ENCODE peak calls at places on chromosome 14, in six cellular contexts. One of them, this sample, is unnamed.

GRCh38 chr14:79583738-79584405 is 627.4 kb downstream of the DIO2 start:
- DNase-seq in coronary artery: no peak
- DNase-seq in fibroblast of lung: peak; percentile 78
- DNase-seq in epithelial cell of proximal tubule: no peak
- DNase-seq in keratinocyte: no peak
- DNase-seq in H1: no peak
- DNase-seq in this sample: peak; percentile 48

GRCh38 chr14:101953151-101953550 is 11.2 kb upstream of the DYNC1H1 start:
- DNase-seq in keratinocyte: no peak
- DNase-seq in coronary artery: no peak
- DNase-seq in epithelial cell of proximal tubule: no peak
- DNase-seq in fibroblast of lung: no peak
- DNase-seq in H1: no peak
- DNase-seq in this sample: no peak

GRCh38 chr14:65560340-65561027 is 148.0 kb downstream of the FUT8 start:
- DNase-seq in fibroblast of lung: no peak
- DNase-seq in epithelial cell of proximal tubule: no peak
- DNase-seq in coronary artery: no peak
- DNase-seq in H1: no peak
- DNase-seq in keratinocyte: no peak
- DNase-seq in this sample: peak; percentile 3

GRCh38 chr14:101462726-101463565 is 98.3 kb upstream of the DIO3 start:
- DNase-seq in coronary artery: peak; percentile 40
- DNase-seq in keratinocyte: no peak
- DNase-seq in epithelial cell of proximal tubule: no peak
- DNase-seq in H1: no peak
- DNase-seq in fibroblast of lung: no peak
- DNase-seq in this sample: no peak

GRCh38 chr14:85421166-85421877 is 108.6 kb upstream of the FLRT2 start:
- DNase-seq in keratinocyte: peak; percentile 88
- DNase-seq in H1: no peak
- DNase-seq in coronary artery: no peak
- DNase-seq in fibroblast of lung: peak; percentile 88
- DNase-seq in epithelial cell of proximal tubule: no peak
- DNase-seq in this sample: peak; percentile 39

GRCh38 chr14:85122690-85123089 is 407.3 kb upstream of the FLRT2 start:
- DNase-seq in epithelial cell of proximal tubule: no peak
- DNase-seq in fibroblast of lung: peak; percentile 86
- DNase-seq in keratinocyte: no peak
- DNase-seq in H1: no peak
- DNase-seq in coronary artery: no peak
- DNase-seq in this sample: peak; percentile 25

GRCh38 chr14:23061995-23062394 is 4.7 kb upstream of the CDH24 start:
- DNase-seq in fibroblast of lung: peak; percentile 95
- DNase-seq in coronary artery: peak; percentile 82
- DNase-seq in H1: no peak
- DNase-seq in keratinocyte: no peak
- DNase-seq in epithelial cell of proximal tubule: peak; percentile 71
- DNase-seq in this sample: peak; percentile 76

GRCh38 chr14:69483765-69484443 is 624 bp upstream of the PLEKHD1 start:
- DNase-seq in epithelial cell of proximal tubule: no peak
- DNase-seq in coronary artery: no peak
- DNase-seq in fibroblast of lung: peak; percentile 14
- DNase-seq in H1: no peak
- DNase-seq in keratinocyte: no peak
- DNase-seq in this sample: no peak

GRCh38 chr14:32939254-32940065 is 781 bp downstream of the NPAS3 start:
- DNase-seq in coronary artery: no peak
- DNase-seq in keratinocyte: no peak
- DNase-seq in H1: peak; percentile 72
- DNase-seq in fibroblast of lung: peak; percentile 54
- DNase-seq in epithelial cell of proximal tubule: no peak
- DNase-seq in this sample: no peak

GRCh38 chr14:70018246-70018645 is 139.0 kb downstream of the SMOC1 start:
- DNase-seq in H1: no peak
- DNase-seq in coronary artery: no peak
- DNase-seq in epithelial cell of proximal tubule: no peak
- DNase-seq in fibroblast of lung: no peak
- DNase-seq in keratinocyte: no peak
- DNase-seq in this sample: no peak

GRCh38 chr14:76901171-76902055 is 75.2 kb downstream of the LRRC74A start:
- DNase-seq in fibroblast of lung: peak; percentile 55
- DNase-seq in epithelial cell of proximal tubule: no peak
- DNase-seq in coronary artery: no peak
- DNase-seq in keratinocyte: no peak
- DNase-seq in H1: no peak
- DNase-seq in this sample: peak; percentile 79

GRCh38 chr14:32940711-32941667 is 2.3 kb downstream of the NPAS3 start:
- DNase-seq in H1: no peak
- DNase-seq in keratinocyte: no peak
- DNase-seq in epithelial cell of proximal tubule: no peak
- DNase-seq in fibroblast of lung: no peak
- DNase-seq in coronary artery: no peak
- DNase-seq in this sample: no peak

GRCh38 chr14:21075719-21076437 is 5.8 kb downstream of the ARHGEF40 start:
- DNase-seq in fibroblast of lung: no peak
- DNase-seq in epithelial cell of proximal tubule: no peak
- DNase-seq in coronary artery: no peak
- DNase-seq in keratinocyte: no peak
- DNase-seq in H1: no peak
- DNase-seq in this sample: no peak

GRCh38 chr14:67517083-67517482 is 16.0 kb upstream of the PLEKHH1 start:
- DNase-seq in keratinocyte: no peak
- DNase-seq in H1: peak; percentile 53
- DNase-seq in fibroblast of lung: no peak
- DNase-seq in coronary artery: no peak
- DNase-seq in epithelial cell of proximal tubule: no peak
- DNase-seq in this sample: no peak

GRCh38 chr14:36424478-36425102 is 95.4 kb downstream of the NKX2-1 start:
- DNase-seq in keratinocyte: no peak
- DNase-seq in epithelial cell of proximal tubule: no peak
- DNase-seq in coronary artery: no peak
- DNase-seq in fibroblast of lung: no peak
- DNase-seq in H1: no peak
- DNase-seq in this sample: no peak

GRCh38 chr14:85332401-85332800 is 197.5 kb upstream of the FLRT2 start:
- DNase-seq in fibroblast of lung: no peak
- DNase-seq in H1: no peak
- DNase-seq in coronary artery: no peak
- DNase-seq in epithelial cell of proximal tubule: no peak
- DNase-seq in keratinocyte: peak; percentile 35
- DNase-seq in this sample: no peak

GRCh38 chr14:67385618-67386017 is 25.5 kb downstream of the EIF2S1 start:
- DNase-seq in fibroblast of lung: no peak
- DNase-seq in epithelial cell of proximal tubule: no peak
- DNase-seq in coronary artery: no peak
- DNase-seq in H1: no peak
- DNase-seq in keratinocyte: no peak
- DNase-seq in this sample: no peak

DNA sequence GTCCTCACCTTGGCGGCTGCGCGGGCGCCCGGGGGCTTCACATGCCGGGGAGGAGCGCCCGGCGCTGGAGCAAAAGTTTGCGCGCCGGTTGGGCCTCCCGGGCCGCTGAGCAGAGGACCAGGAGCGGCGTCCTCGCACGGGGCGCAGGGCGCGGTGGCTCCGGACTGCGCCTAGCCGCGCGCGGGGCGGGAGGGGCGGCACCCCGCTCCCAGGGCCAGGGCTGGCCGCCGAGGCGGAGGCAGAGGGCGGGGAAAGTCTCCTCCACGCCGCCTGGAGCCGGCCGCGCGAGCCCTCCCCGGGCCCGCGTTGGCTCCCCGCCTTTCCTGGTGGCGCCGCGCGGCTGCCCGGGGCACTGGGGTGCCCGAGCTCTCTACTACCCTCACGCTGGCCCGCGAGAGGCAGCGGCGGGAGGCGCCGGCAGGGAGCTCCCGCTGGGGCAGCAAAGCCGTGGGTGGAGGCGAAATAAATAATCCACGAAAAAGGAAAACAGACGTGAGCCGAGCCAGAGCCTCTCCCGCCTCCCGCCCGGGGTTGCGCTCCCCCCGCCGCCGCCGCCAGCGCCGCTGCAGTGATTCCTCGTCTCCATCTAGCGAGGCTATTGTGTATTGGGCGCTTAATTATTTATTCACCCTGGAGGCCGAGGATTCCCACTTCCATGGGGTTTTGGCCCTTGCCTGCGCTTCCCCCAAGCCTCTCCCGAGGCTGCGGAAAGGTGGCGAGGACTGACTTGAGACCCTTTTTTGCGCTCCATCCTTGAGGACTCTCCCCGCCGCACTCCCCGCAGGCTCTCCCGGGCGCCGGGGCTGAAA is 476 bp upstream of the PRIMA1 start:
- DNase-seq in coronary artery: no peak
- DNase-seq in H1: peak; percentile 74
- DNase-seq in fibroblast of lung: no peak
- DNase-seq in keratinocyte: no peak
- DNase-seq in epithelial cell of proximal tubule: no peak
- DNase-seq in this sample: no peak
- H3K4me3 ChIP-seq in coronary artery: peak overlapping the region; percentile 78
- H3K4me3 ChIP-seq in H1: peak overlapping the region; percentile 72
- H3K4me3 ChIP-seq in fibroblast of lung: no peak overlapping the region
- H3K4me3 ChIP-seq in keratinocyte: peak overlapping the region; percentile 55
- H3K4me3 ChIP-seq in epithelial cell of proximal tubule: no peak overlapping the region
- H3K4me3 ChIP-seq in this sample: no peak overlapping the region

DNA sequence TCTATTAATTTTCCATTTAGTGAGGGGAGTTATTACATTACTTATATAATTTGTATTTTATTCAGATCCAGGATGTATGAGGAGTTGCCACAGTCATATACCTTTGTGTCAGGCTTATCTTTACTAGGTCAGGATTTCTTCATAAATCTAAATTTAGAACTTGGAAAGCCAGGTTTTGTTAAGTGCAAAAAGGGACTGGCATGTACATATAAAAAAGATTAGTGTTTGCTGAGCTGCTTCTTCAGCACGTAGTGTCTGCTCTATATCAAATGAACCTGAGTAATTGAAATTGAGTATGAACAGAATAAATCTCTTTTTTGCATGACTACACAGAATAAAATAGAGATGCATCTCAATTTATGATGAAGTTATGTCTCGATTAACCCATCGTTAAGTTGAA is 157.4 kb downstream of the NUBPL start:
- DNase-seq in keratinocyte: no peak
- DNase-seq in coronary artery: no peak
- DNase-seq in epithelial cell of proximal tubule: no peak
- DNase-seq in H1: no peak
- DNase-seq in fibroblast of lung: no peak
- DNase-seq in this sample: no peak
- H3K4me3 ChIP-seq in keratinocyte: no peak overlapping the region
- H3K4me3 ChIP-seq in coronary artery: no peak overlapping the region
- H3K4me3 ChIP-seq in epithelial cell of proximal tubule: no peak overlapping the region
- H3K4me3 ChIP-seq in H1: no peak overlapping the region
- H3K4me3 ChIP-seq in fibroblast of lung: no peak overlapping the region
- H3K4me3 ChIP-seq in this sample: no peak overlapping the region

GRCh38 chr14:58716706-58717105 is 78.9 kb downstream of the DACT1 start:
- DNase-seq in coronary artery: no peak
- DNase-seq in fibroblast of lung: peak; percentile 31
- DNase-seq in epithelial cell of proximal tubule: no peak
- DNase-seq in keratinocyte: no peak
- DNase-seq in H1: no peak
- DNase-seq in this sample: no peak
- H3K4me3 ChIP-seq in coronary artery: peak overlapping the region; percentile 27
- H3K4me3 ChIP-seq in fibroblast of lung: no peak overlapping the region
- H3K4me3 ChIP-seq in epithelial cell of proximal tubule: no peak overlapping the region
- H3K4me3 ChIP-seq in keratinocyte: no peak overlapping the region
- H3K4me3 ChIP-seq in H1: no peak overlapping the region
- H3K4me3 ChIP-seq in this sample: no peak overlapping the region

DNA sequence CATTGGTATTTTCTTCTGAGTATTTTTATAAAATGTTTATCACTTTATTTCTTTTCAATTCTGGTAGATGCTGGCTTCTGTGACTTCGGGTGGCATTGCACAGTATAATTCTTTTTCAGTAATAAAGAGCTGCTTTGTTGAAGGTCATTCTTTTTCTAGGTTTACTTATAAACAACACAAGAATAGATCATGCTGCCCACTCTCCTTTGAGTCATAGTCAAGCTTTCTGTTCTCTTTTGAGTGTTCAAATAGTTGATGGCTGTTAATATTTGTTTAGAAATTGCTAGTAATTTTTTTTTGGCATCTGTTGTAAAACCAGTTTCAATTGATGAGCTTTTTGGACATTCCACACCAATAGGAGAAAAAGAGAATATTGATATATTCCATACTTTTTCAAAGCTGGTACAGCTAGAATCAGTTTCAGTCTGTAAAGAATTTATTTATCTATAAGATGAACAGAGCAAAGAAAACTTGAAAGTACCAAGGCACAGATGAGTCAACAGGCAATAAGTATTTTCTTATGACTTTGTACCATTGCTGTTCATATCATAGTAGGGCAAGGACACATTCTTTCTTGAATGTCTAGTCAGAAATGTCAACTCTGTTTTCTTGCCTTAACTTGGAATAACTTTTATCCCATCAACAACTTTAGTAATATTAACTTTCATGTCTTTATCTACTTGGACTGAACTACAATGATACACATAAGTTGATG is 513.0 kb upstream of the SEL1L start:
- DNase-seq in H1: no peak
- DNase-seq in keratinocyte: no peak
- DNase-seq in fibroblast of lung: no peak
- DNase-seq in coronary artery: no peak
- DNase-seq in epithelial cell of proximal tubule: no peak
- DNase-seq in this sample: no peak
- H3K4me3 ChIP-seq in H1: no peak overlapping the region
- H3K4me3 ChIP-seq in keratinocyte: no peak overlapping the region
- H3K4me3 ChIP-seq in fibroblast of lung: no peak overlapping the region
- H3K4me3 ChIP-seq in coronary artery: no peak overlapping the region
- H3K4me3 ChIP-seq in epithelial cell of proximal tubule: no peak overlapping the region
- H3K4me3 ChIP-seq in this sample: no peak overlapping the region

GRCh38 chr14:92323916-92324818 is 1.2 kb downstream of the SLC24A4 start:
- DNase-seq in coronary artery: no peak
- DNase-seq in keratinocyte: no peak
- DNase-seq in fibroblast of lung: no peak
- DNase-seq in H1: peak; percentile 69
- DNase-seq in epithelial cell of proximal tubule: no peak
- DNase-seq in this sample: no peak
- H3K4me3 ChIP-seq in coronary artery: peak overlapping the region; percentile 74
- H3K4me3 ChIP-seq in keratinocyte: no peak overlapping the region
- H3K4me3 ChIP-seq in fibroblast of lung: no peak overlapping the region
- H3K4me3 ChIP-seq in H1: peak overlapping the region; percentile 50
- H3K4me3 ChIP-seq in epithelial cell of proximal tubule: no peak overlapping the region
- H3K4me3 ChIP-seq in this sample: no peak overlapping the region

DNA sequence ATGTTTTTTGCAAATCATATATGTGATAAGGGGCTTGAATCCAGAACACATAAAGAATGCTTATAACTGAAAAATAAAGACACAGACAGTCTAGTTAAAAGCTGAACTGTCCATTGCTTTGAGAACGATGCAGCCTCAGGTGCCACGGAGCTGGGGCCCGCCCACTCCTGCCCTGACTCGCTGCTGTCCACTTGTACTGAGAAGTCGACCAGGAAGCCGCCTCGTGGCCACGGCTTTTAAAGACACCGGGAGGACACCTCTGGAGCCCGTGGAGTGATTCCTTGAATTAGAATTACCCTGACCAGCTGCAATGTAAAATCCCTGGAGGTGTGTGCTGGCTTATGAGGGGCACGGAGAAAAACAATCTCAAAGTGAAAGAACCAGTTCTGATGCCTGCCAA is 23.9 kb upstream of the TEX22 start:
- DNase-seq in H1: no peak
- DNase-seq in coronary artery: no peak
- DNase-seq in fibroblast of lung: no peak
- DNase-seq in epithelial cell of proximal tubule: no peak
- DNase-seq in keratinocyte: no peak
- DNase-seq in this sample: no peak
- H3K4me3 ChIP-seq in H1: no peak overlapping the region
- H3K4me3 ChIP-seq in coronary artery: no peak overlapping the region
- H3K4me3 ChIP-seq in fibroblast of lung: no peak overlapping the region
- H3K4me3 ChIP-seq in epithelial cell of proximal tubule: no peak overlapping the region
- H3K4me3 ChIP-seq in keratinocyte: no peak overlapping the region
- H3K4me3 ChIP-seq in this sample: no peak overlapping the region

This sample was measured in AG09309.